ENCODE peak calls at places on chromosomes 2 and 18, in seven cellular contexts. Y is activated T-helper 1 cell treated with anti-CD3 and anti-CD28 coated beads, Interleukin-2, amount 50 U/mL, for 16 hours; K is GDM1; Q is ELR; B is prostate gland; O is HepG2; W is LoVo. D is an unnamed sample.

GRCh38 chr2:101854877-101855276 is 136.9 kb upstream of the IL1R2 start:
- DNase-seq in O (peak), Y (no peak), K (no peak), Q (no peak), B (no peak), W (no peak), D (no peak)

GRCh38 chr2:81901017-81901416 is 1596.5 kb upstream of the LRRTM1 start:
- DNase-seq in W (no peak), O (no peak), K (no peak), B (no peak), Q (peak), Y (no peak), D (no peak)

GRCh38 chr2:174336403-174337336 is 1.9 kb downstream of the SP9 start:
- DNase-seq in K (no peak), W (peak), Q (peak), B (no peak), Y (no peak), O (peak), D (no peak)

GRCh38 chr2:937530-937929 is 13.1 kb upstream of the SNTG2 start:
- DNase-seq in Y (no peak), K (no peak), O (no peak), B (no peak), W (no peak), Q (peak), D (no peak)

GRCh38 chr2:150267651-150268415 is 219.6 kb downstream of the RND3 start:
- DNase-seq in B (no peak), K (no peak), Y (no peak), O (no peak), Q (no peak), W (no peak), D (no peak)

GRCh38 chr2:205473791-205474190 is 208.5 kb upstream of the NRP2 start:
- DNase-seq in W (no peak), K (no peak), B (no peak), O (no peak), Y (no peak), Q (no peak), D (no peak)

GRCh38 chr18:49241852-49242251 is 218.6 kb downstream of the DYM start:
- DNase-seq in O (no peak), Q (peak), W (no peak), B (no peak), Y (no peak), K (no peak), D (no peak)

GRCh38 chr2:180625006-180625844 is 355.2 kb upstream of the UBE2E3 start:
- DNase-seq in W (no peak), K (no peak), B (no peak), Q (peak), O (no peak), Y (no peak), D (no peak)

GRCh38 chr2:1865716-1866234 is 121.5 kb upstream of the PXDN start:
- DNase-seq in K (no peak), B (no peak), O (no peak), Y (no peak), W (no peak), Q (no peak), D (no peak)

GRCh38 chr2:215356334-215356947 is 44.6 kb downstream of the ATIC start:
- DNase-seq in O (no peak), B (no peak), K (no peak), Q (no peak), Y (no peak), W (no peak), D (no peak)